ENCODE peak calls at places on chromosome 13, in nine cellular contexts. T is SK-MEL-5; L is GM12865; O is NCI-H2171 treated with DMSO at 0.1 percent for 48 hours; S is stimulated activated CD4-positive, alpha-beta T cell treated with anti-CD3 and anti-CD28 coated beads, Interleukin-2, amount 100 ng/mL, for 24 hours; Z is GM10248; H is MM.1S; F is nucleus accumbens; K is foreskin fibroblast. X is an unnamed sample.

GRCh38 chr13:66087149-66087780 is 1142.9 kb downstream of the PCDH9 start:
- DNase-seq in Z (no peak), L (no peak), S (no peak), O (peak), T (no peak), F (no peak), K (no peak), H (no peak), X (no peak)

GRCh38 chr13:24747248-24748151 is 16.5 kb upstream of the RNF17 start:
- DNase-seq in S (peak), K (peak), F (no peak), L (peak), T (no peak), Z (no peak), H (peak), O (peak), X (no peak)

GRCh38 chr13:69374036-69374435 is 733.6 kb upstream of the ATXN8OS start:
- DNase-seq in F (no peak), L (no peak), T (no peak), S (no peak), H (no peak), O (no peak), Z (no peak), K (no peak), X (no peak)

GRCh38 chr13:101594936-101595335 is 142.5 kb downstream of the ITGBL1 start:
- DNase-seq in F (no peak), T (no peak), L (no peak), K (no peak), Z (no peak), S (no peak), H (no peak), O (no peak), X (no peak)

GRCh38 chr13:51479199-51479523 is 26.3 kb upstream of the INTS6 start:
- DNase-seq in S (no peak), O (no peak), T (no peak), H (no peak), Z (no peak), K (peak), F (no peak), L (no peak), X (no peak)

GRCh38 chr13:96817336-96817941 is 176.8 kb downstream of the OXGR1 start:
- DNase-seq in T (peak), F (no peak), Z (no peak), K (peak), S (no peak), H (peak), L (peak), O (peak), X (no peak)

GRCh38 chr13:79482271-79482970 is 1.5 kb downstream of the NDFIP2 start:
- DNase-seq in S (no peak), O (no peak), T (no peak), Z (no peak), F (no peak), H (no peak), L (no peak), K (peak), X (no peak)

GRCh38 chr13:109655611-109656010 is 130.8 kb downstream of the IRS2 start:
- DNase-seq in F (no peak), T (no peak), H (no peak), L (no peak), O (no peak), Z (no peak), S (no peak), K (no peak), X (no peak)

GRCh38 chr13:30792257-30793000 is 57.1 kb downstream of the ALOX5AP start:
- DNase-seq in F (peak), K (peak), H (no peak), T (peak), L (no peak), O (no peak), S (no peak), Z (no peak), X (peak)

GRCh38 chr13:24341439-24341838 is 32.1 kb downstream of the C1QTNF9 start:
- DNase-seq in L (no peak), S (no peak), K (peak), O (no peak), T (no peak), Z (no peak), H (no peak), F (no peak), X (no peak)

GRCh38 chr13:40666905-40667621 is 622 bp upstream of the FOXO1 start:
- DNase-seq in K (peak), L (no peak), Z (peak), S (peak), T (peak), F (peak), O (no peak), H (peak), X (peak)

GRCh38 chr13:77703426-77703825 is 5.9 kb downstream of the SLAIN1 start:
- DNase-seq in F (no peak), K (no peak), Z (no peak), S (no peak), H (no peak), O (no peak), L (no peak), T (no peak), X (no peak)

GRCh38 chr13:26377038-26377437 is 123.1 kb downstream of the CDK8 start:
- DNase-seq in K (peak), F (no peak), Z (no peak), L (peak), T (peak), O (no peak), S (peak), H (peak), X (no peak)

GRCh38 chr13:45219938-45220375 is 19.1 kb upstream of the KCTD4 start:
- DNase-seq in K (peak), F (no peak), H (no peak), Z (no peak), O (no peak), T (peak), S (no peak), L (no peak), X (no peak)

GRCh38 chr13:40682449-40683240 is 16.2 kb upstream of the FOXO1 start:
- DNase-seq in Z (no peak), O (peak), H (peak), T (peak), S (no peak), K (peak), L (peak), F (no peak), X (no peak)

GRCh38 chr13:31048521-31048920 is 113.2 kb downstream of the HSPH1 start:
- DNase-seq in T (peak), H (no peak), L (no peak), S (no peak), K (no peak), Z (no peak), O (no peak), F (no peak), X (no peak)

GRCh38 chr13:46121033-46121432 is 16.2 kb upstream of the CPB2 start:
- DNase-seq in S (no peak), Z (no peak), L (no peak), O (no peak), T (no peak), K (no peak), H (no peak), F (no peak), X (no peak)

GRCh38 chr13:105655046-105655445 is 880.4 kb downstream of the EFNB2 start:
- DNase-seq in H (no peak), Z (no peak), S (no peak), T (no peak), F (no peak), K (peak), L (no peak), O (no peak), X (no peak)

GRCh38 chr13:33312150-33312908 is 26.8 kb upstream of the STARD13 start:
- DNase-seq in T (peak), F (no peak), K (peak), L (no peak), Z (no peak), O (no peak), S (no peak), H (no peak), X (no peak)

GRCh38 chr13:52599037-52599852 is 43.0 kb upstream of the HNRNPA1L2 start:
- DNase-seq in F (no peak), O (peak), K (peak), H (no peak), T (no peak), Z (no peak), L (peak), S (no peak), X (no peak)

GRCh38 chr13:33520480-33520839 is 234.9 kb upstream of the STARD13 start:
- DNase-seq in T (no peak), L (no peak), Z (no peak), K (no peak), F (no peak), H (no peak), S (no peak), O (no peak), X (no peak)

GRCh38 chr13:43785681-43786471 is 896 bp downstream of the ENOX1 start:
- DNase-seq in F (peak), L (peak), Z (peak), O (peak), T (peak), S (peak), H (peak), K (peak), X (peak)

GRCh38 chr13:44231786-44232516 is 141.7 kb upstream of the SERP2 start:
- DNase-seq in H (no peak), L (no peak), O (no peak), F (no peak), S (peak), Z (no peak), T (peak), K (peak), X (no peak)

GRCh38 chr13:76053181-76053580 is 417.1 kb downstream of the LMO7 start:
- DNase-seq in O (no peak), S (no peak), F (no peak), H (no peak), T (no peak), L (no peak), Z (no peak), K (no peak), X (no peak)

GRCh38 chr13:48826039-48826438 is 149.7 kb upstream of the FNDC3A start:
- DNase-seq in H (no peak), T (no peak), O (no peak), Z (no peak), S (no peak), K (no peak), F (no peak), L (no peak), X (no peak)

GRCh38 chr13:19239114-19239860 is 57.7 kb upstream of the TUBA3C start:
- DNase-seq in H (no peak), O (no peak), S (no peak), T (no peak), F (no peak), L (peak), Z (no peak), K (no peak), X (no peak)

GRCh38 chr13:60431108-60431700 is 34.2 kb downstream of the TDRD3 start:
- DNase-seq in K (peak), T (peak), S (no peak), L (peak), F (no peak), H (peak), O (peak), Z (peak), X (no peak)

GRCh38 chr13:95896302-95896701 is 156.9 kb downstream of the UGGT2 start:
- DNase-seq in O (no peak), H (no peak), K (peak), L (no peak), T (no peak), F (no peak), Z (no peak), S (no peak), X (no peak)

X was measured in C1 segment of cervical spinal cord.